ENCODE peak calls at places on chromosomes 4 and X, in four cellular contexts. One of them, this sample, is unnamed.

GRCh38 chrX:135973025-135973547 is 702 bp downstream of the MMGT1 start:
- DNase-seq in mesendoderm: no peak
- DNase-seq in H9: no peak
- DNase-seq in mesenchymal stem cell: peak
- DNase-seq in this sample: no peak

GRCh38 chr4:34512631-34513030 is 1731.7 kb downstream of the ARAP2 start:
- DNase-seq in mesendoderm: peak
- DNase-seq in H9: no peak
- DNase-seq in mesenchymal stem cell: no peak
- DNase-seq in this sample: no peak

GRCh38 chr4:81550005-81550896 is 78.5 kb upstream of the RASGEF1B start:
- DNase-seq in mesendoderm: no peak
- DNase-seq in H9: no peak
- DNase-seq in mesenchymal stem cell: no peak
- DNase-seq in this sample: no peak

GRCh38 chr4:168151313-168151712 is 59.0 kb downstream of the ANXA10 start:
- DNase-seq in mesendoderm: peak
- DNase-seq in H9: peak
- DNase-seq in mesenchymal stem cell: no peak
- DNase-seq in this sample: no peak

GRCh38 chr4:1285790-1286553 is 3.7 kb upstream of the MAEA start:
- DNase-seq in mesendoderm: peak
- DNase-seq in H9: peak
- DNase-seq in mesenchymal stem cell: peak
- DNase-seq in this sample: no peak

GRCh38 chrX:17038681-17039161 is 92.3 kb downstream of the REPS2 start:
- DNase-seq in mesendoderm: no peak
- DNase-seq in H9: no peak
- DNase-seq in mesenchymal stem cell: no peak
- DNase-seq in this sample: no peak

GRCh38 chr4:138560448-138560847 is 318.3 kb upstream of the SLC7A11 start:
- DNase-seq in mesendoderm: peak
- DNase-seq in H9: peak
- DNase-seq in mesenchymal stem cell: no peak
- DNase-seq in this sample: no peak

GRCh38 chrX:110188701-110189558 is 129.0 kb downstream of the AMMECR1 start:
- DNase-seq in mesendoderm: no peak
- DNase-seq in H9: no peak
- DNase-seq in mesenchymal stem cell: peak
- DNase-seq in this sample: no peak

GRCh38 chr4:128861856-128862518 is 52.5 kb downstream of the JADE1 start:
- DNase-seq in mesendoderm: no peak
- DNase-seq in H9: no peak
- DNase-seq in mesenchymal stem cell: no peak
- DNase-seq in this sample: no peak

GRCh38 chr4:118282692-118283091 is 70.1 kb downstream of the PRSS12 start:
- DNase-seq in mesendoderm: peak
- DNase-seq in H9: no peak
- DNase-seq in mesenchymal stem cell: no peak
- DNase-seq in this sample: no peak

GRCh38 chr4:167602157-167602556 is 367.9 kb upstream of the SPOCK3 start:
- DNase-seq in mesendoderm: no peak
- DNase-seq in H9: no peak
- DNase-seq in mesenchymal stem cell: no peak
- DNase-seq in this sample: no peak

GRCh38 chrX:12610079-12610478 is 181.1 kb upstream of the PRPS2 start:
- DNase-seq in mesendoderm: no peak
- DNase-seq in H9: no peak
- DNase-seq in mesenchymal stem cell: no peak
- DNase-seq in this sample: no peak

GRCh38 chr4:152983221-152983620 is 47.1 kb downstream of the FHDC1 start:
- DNase-seq in mesendoderm: peak
- DNase-seq in H9: peak
- DNase-seq in mesenchymal stem cell: no peak
- DNase-seq in this sample: no peak

DNA sequence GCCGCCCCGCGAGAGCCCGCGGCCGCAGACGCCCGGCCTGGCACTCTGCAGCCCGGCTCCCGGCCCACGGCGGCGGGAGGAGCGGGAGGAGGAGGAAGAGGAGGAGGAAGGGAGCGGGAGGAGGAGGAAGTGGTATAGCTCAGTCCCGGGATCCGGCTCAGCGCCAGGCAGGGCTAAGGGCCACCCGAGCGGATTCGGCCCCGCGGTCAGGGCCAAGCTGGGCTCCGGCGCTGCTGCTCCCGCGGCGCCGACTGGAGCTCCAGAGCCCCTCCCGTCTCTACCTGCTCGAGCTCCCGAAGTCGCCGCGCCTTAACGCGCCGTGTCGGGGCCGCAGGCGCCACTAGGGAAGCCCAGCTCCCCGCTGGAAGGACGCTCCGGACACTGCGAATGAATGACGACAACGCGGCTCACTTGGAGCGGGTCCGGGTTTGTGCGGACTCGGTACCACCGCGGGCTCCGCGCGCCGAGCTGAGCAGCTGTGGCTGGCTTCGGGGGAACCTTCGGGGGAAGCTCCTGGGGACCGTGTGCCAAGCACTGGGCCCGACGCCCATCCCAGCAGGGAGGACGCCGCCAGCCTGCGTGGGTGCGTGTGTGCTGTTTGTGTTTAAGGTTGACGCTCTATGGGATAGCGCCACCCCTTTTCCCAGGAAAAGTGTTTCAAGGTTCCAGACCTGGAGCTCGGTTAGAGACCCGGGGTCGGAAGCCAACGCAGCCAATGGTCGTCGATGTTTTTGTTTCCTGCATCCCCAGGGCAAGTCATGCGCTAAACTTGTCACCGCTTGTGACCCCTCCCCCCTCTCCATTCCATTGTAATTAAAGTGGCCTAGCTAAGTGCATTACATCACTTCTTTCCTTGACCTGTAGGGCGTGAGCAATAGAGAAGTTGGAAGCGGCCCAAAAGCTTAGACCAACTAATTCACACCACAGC is at the start of gene TBC1D9:
- DNase-seq in mesendoderm: peak
- DNase-seq in H9: peak
- DNase-seq in mesenchymal stem cell: peak
- DNase-seq in this sample: peak
- H2AK5ac ChIP-seq in mesendoderm: no peak
- H2AK5ac ChIP-seq in H9: no peak
- H2AK5ac ChIP-seq in mesenchymal stem cell: peak
- H2AK5ac ChIP-seq in this sample: peak

DNA sequence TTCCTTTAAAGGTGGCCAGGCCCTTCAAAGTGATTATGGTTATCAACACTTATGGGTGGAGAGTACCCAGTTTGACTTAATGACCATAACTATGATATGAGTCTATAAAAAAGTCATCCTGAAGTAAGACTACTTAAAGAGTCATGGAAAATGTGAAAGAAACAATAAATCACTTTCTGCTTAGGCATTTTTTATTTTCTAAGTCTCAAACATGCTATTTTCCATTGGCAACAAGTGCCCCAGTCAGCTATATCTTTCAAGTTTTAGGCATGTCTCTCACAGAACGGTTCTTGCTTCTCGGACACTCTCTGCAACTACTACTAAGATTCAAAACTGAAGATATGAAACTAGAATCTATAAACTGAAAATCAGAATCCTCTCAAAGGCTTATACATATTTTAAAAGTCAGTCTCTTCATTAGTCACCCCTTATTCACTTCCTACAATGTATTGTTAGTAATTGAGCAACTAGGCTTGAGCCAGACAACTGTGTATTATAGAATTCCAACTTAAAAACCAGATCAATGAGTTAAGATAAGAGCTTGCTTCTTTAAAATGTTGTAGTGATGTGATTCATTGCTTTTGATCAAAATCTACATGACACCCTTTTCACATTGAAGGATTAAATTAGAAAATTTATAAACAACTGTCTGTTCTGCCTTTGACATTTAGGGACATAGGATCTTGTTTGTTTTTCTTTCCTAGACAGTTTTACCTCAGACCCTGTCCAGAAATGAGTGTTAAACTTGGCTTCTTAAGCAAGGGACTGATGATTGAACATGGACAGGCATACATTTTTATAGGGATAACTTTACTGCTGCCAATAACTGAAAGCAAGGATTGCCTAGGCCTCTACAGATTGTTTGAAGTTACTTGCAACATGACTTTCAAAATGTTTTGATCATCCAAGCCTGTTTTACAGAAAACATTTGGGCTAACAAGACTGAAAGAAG is 2.9 kb downstream of the ANTXR2 start:
- DNase-seq in mesendoderm: no peak
- DNase-seq in H9: no peak
- DNase-seq in mesenchymal stem cell: peak
- DNase-seq in this sample: no peak
- H2AK5ac ChIP-seq in mesendoderm: no peak
- H2AK5ac ChIP-seq in H9: no peak
- H2AK5ac ChIP-seq in mesenchymal stem cell: no peak
- H2AK5ac ChIP-seq in this sample: no peak

GRCh38 chr4:2320152-2320551 is 58.2 kb upstream of the MXD4 start:
- DNase-seq in mesendoderm: no peak
- DNase-seq in H9: no peak
- DNase-seq in mesenchymal stem cell: no peak
- DNase-seq in this sample: no peak

GRCh38 chr4:2322227-2322626 is 60.3 kb upstream of the MXD4 start:
- DNase-seq in mesendoderm: no peak
- DNase-seq in H9: no peak
- DNase-seq in mesenchymal stem cell: no peak
- DNase-seq in this sample: no peak

GRCh38 chr4:2318885-2319284 is 57.0 kb upstream of the MXD4 start:
- DNase-seq in mesendoderm: no peak
- DNase-seq in H9: no peak
- DNase-seq in mesenchymal stem cell: no peak
- DNase-seq in this sample: no peak

GRCh38 chr4:2321279-2322196 is 59.6 kb upstream of the MXD4 start:
- DNase-seq in mesendoderm: no peak
- DNase-seq in H9: no peak
- DNase-seq in mesenchymal stem cell: no peak
- DNase-seq in this sample: no peak

DNA sequence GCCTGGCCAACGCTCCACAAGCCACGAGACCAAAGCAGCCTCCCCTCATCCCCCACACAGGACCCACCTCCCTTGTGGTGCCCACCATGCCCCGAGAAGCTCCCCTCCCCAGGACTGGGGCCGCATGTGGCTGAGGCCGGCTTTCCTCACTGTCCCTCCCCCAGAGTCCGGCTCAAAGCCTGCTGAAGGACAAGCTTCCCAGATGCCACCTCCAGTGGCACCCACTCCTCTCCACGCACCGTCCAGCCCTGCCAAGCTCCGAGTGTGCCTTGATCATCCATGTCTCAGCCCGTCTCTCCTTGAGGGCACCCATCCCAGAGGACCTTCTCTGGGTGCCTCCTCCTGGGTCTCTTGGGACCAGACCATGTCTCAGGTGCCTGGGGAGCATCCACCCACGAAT is 58.8 kb upstream of the MXD4 start:
- DNase-seq in mesendoderm: no peak
- DNase-seq in H9: no peak
- DNase-seq in mesenchymal stem cell: no peak
- DNase-seq in this sample: no peak
- H2AK5ac ChIP-seq in mesendoderm: no peak
- H2AK5ac ChIP-seq in H9: no peak
- H2AK5ac ChIP-seq in mesenchymal stem cell: peak
- H2AK5ac ChIP-seq in this sample: no peak

GRCh38 chr4:84688605-84689004 is 105.7 kb downstream of the CDS1 start:
- DNase-seq in mesendoderm: no peak
- DNase-seq in H9: no peak
- DNase-seq in mesenchymal stem cell: no peak
- DNase-seq in this sample: no peak

GRCh38 chr4:84691170-84691691 is 108.3 kb downstream of the CDS1 start:
- DNase-seq in mesendoderm: peak
- DNase-seq in H9: no peak
- DNase-seq in mesenchymal stem cell: peak
- DNase-seq in this sample: no peak

GRCh38 chr4:84690481-84690880 is 107.6 kb downstream of the CDS1 start:
- DNase-seq in mesendoderm: no peak
- DNase-seq in H9: no peak
- DNase-seq in mesenchymal stem cell: peak
- DNase-seq in this sample: no peak

GRCh38 chr4:84697159-84697558 is 114.2 kb downstream of the CDS1 start:
- DNase-seq in mesendoderm: no peak
- DNase-seq in H9: no peak
- DNase-seq in mesenchymal stem cell: no peak
- DNase-seq in this sample: no peak

GRCh38 chr4:84691800-84692199 is 108.9 kb downstream of the CDS1 start:
- DNase-seq in mesendoderm: no peak
- DNase-seq in H9: no peak
- DNase-seq in mesenchymal stem cell: peak
- DNase-seq in this sample: no peak
- H2AK5ac ChIP-seq in mesendoderm: no peak
- H2AK5ac ChIP-seq in H9: no peak
- H2AK5ac ChIP-seq in mesenchymal stem cell: peak
- H2AK5ac ChIP-seq in this sample: no peak

DNA sequence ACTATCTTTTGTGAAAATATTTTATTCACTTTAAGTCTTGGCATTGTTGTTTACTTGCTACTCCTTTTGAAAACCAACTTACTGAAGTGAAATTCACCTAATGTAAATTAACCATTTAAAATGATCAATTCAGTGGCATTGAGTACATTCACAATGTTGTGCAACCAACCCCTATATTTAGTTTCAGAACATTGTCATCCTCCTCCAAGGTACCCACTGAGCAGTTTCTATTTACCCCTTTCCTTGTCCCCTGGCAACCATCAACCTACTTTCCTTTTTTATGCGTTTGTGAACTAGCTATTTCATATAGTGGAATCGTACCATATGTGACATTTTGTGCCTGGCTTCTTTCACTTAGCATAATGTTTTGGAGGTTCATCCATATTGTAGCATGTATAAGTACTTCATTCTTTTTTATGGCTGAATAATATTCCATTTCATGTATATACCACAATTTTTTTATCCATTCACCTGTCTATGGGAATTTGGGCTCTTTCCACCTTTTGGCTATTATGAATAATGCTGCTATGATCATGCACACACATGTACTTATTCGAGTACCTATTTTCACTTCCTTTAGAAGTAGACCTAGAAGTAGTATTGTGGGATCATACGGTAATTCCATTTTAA is 85.0 kb downstream of the WWC2 start:
- DNase-seq in mesendoderm: no peak
- DNase-seq in H9: no peak
- DNase-seq in mesenchymal stem cell: no peak
- DNase-seq in this sample: no peak
- H2AK5ac ChIP-seq in mesendoderm: no peak
- H2AK5ac ChIP-seq in H9: peak
- H2AK5ac ChIP-seq in mesenchymal stem cell: no peak
- H2AK5ac ChIP-seq in this sample: no peak

DNA sequence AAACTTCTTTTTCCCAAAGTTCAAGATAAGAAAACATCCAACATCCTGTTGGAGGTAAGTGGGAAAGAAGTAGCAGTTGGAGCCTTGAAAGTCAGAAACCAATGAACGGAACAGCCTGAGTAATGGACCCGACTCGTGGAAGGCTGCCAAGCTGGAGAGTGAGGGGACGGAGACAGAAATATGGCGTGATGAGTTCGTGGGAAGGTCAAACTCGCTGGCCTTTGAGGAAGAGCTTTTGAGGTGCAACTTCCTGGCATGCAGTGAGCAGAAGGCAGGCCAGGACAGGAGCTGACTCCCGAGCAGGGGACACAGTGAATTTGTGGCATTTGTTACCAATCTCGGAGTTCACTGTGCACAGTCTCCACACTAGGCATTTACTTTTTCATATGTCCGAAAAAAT is 1.0 kb upstream of the TRIML1 start:
- DNase-seq in mesendoderm: no peak
- DNase-seq in H9: no peak
- DNase-seq in mesenchymal stem cell: no peak
- DNase-seq in this sample: no peak
- H2AK5ac ChIP-seq in mesendoderm: no peak
- H2AK5ac ChIP-seq in H9: no peak
- H2AK5ac ChIP-seq in mesenchymal stem cell: no peak
- H2AK5ac ChIP-seq in this sample: peak

This sample was measured in neuronal stem cell.